ENCODE peak calls at places on chromosome 18, in seven cellular contexts. One of them, this sample, is unnamed.

GRCh38 chr18:31992836-31993575 is 25.6 kb upstream of the RNF125 start:
- DNase-seq in left ventricle myocardium superior: no peak
- DNase-seq in naive thymus-derived CD4-positive, alpha-beta T cell: no peak
- DNase-seq in activated CD4-positive, alpha-beta T cell treated with anti-CD3 and anti-CD28 coated beads, Interleukin-2, amount 50 U/mL, for 48 hours: no peak
- DNase-seq in mesenteric fat pad: no peak
- DNase-seq in EL: peak
- DNase-seq in WTC11: no peak
- DNase-seq in this sample: no peak

GRCh38 chr18:74834424-74835309 is 237.0 kb downstream of the ZNF407 start:
- DNase-seq in EL: no peak
- DNase-seq in activated CD4-positive, alpha-beta T cell treated with anti-CD3 and anti-CD28 coated beads, Interleukin-2, amount 50 U/mL, for 48 hours: no peak
- DNase-seq in mesenteric fat pad: no peak
- DNase-seq in naive thymus-derived CD4-positive, alpha-beta T cell: no peak
- DNase-seq in WTC11: no peak
- DNase-seq in left ventricle myocardium superior: no peak
- DNase-seq in this sample: no peak

GRCh38 chr18:4468515-4468914 is 13.4 kb upstream of the DLGAP1 start:
- DNase-seq in naive thymus-derived CD4-positive, alpha-beta T cell: no peak
- DNase-seq in left ventricle myocardium superior: no peak
- DNase-seq in WTC11: no peak
- DNase-seq in EL: no peak
- DNase-seq in activated CD4-positive, alpha-beta T cell treated with anti-CD3 and anti-CD28 coated beads, Interleukin-2, amount 50 U/mL, for 48 hours: no peak
- DNase-seq in mesenteric fat pad: no peak
- DNase-seq in this sample: no peak

GRCh38 chr18:42192251-42193248 is 237.5 kb downstream of the PIK3C3 start:
- DNase-seq in activated CD4-positive, alpha-beta T cell treated with anti-CD3 and anti-CD28 coated beads, Interleukin-2, amount 50 U/mL, for 48 hours: no peak
- DNase-seq in WTC11: no peak
- DNase-seq in left ventricle myocardium superior: no peak
- DNase-seq in naive thymus-derived CD4-positive, alpha-beta T cell: no peak
- DNase-seq in mesenteric fat pad: no peak
- DNase-seq in EL: no peak
- DNase-seq in this sample: no peak

GRCh38 chr18:35326695-35327387 is 17.4 kb downstream of the ZNF24 start:
- DNase-seq in mesenteric fat pad: no peak
- DNase-seq in EL: no peak
- DNase-seq in left ventricle myocardium superior: no peak
- DNase-seq in naive thymus-derived CD4-positive, alpha-beta T cell: no peak
- DNase-seq in WTC11: no peak
- DNase-seq in activated CD4-positive, alpha-beta T cell treated with anti-CD3 and anti-CD28 coated beads, Interleukin-2, amount 50 U/mL, for 48 hours: no peak
- DNase-seq in this sample: no peak

GRCh38 chr18:12884521-12885323 is 685 bp upstream of the PTPN2 start:
- DNase-seq in WTC11: no peak
- DNase-seq in naive thymus-derived CD4-positive, alpha-beta T cell: no peak
- DNase-seq in mesenteric fat pad: no peak
- DNase-seq in left ventricle myocardium superior: no peak
- DNase-seq in EL: no peak
- DNase-seq in activated CD4-positive, alpha-beta T cell treated with anti-CD3 and anti-CD28 coated beads, Interleukin-2, amount 50 U/mL, for 48 hours: no peak
- DNase-seq in this sample: no peak

GRCh38 chr18:11948852-11949523 is 32.3 kb upstream of the IMPA2 start:
- DNase-seq in naive thymus-derived CD4-positive, alpha-beta T cell: no peak
- DNase-seq in WTC11: no peak
- DNase-seq in activated CD4-positive, alpha-beta T cell treated with anti-CD3 and anti-CD28 coated beads, Interleukin-2, amount 50 U/mL, for 48 hours: no peak
- DNase-seq in mesenteric fat pad: no peak
- DNase-seq in left ventricle myocardium superior: no peak
- DNase-seq in EL: peak
- DNase-seq in this sample: no peak

GRCh38 chr18:69659142-69659651 is 258.5 kb downstream of the DOK6 start:
- DNase-seq in WTC11: no peak
- DNase-seq in activated CD4-positive, alpha-beta T cell treated with anti-CD3 and anti-CD28 coated beads, Interleukin-2, amount 50 U/mL, for 48 hours: no peak
- DNase-seq in naive thymus-derived CD4-positive, alpha-beta T cell: no peak
- DNase-seq in mesenteric fat pad: no peak
- DNase-seq in EL: no peak
- DNase-seq in left ventricle myocardium superior: no peak
- DNase-seq in this sample: no peak

GRCh38 chr18:79440728-79441127 is 45.0 kb downstream of the NFATC1 start:
- DNase-seq in naive thymus-derived CD4-positive, alpha-beta T cell: no peak
- DNase-seq in EL: no peak
- DNase-seq in left ventricle myocardium superior: no peak
- DNase-seq in WTC11: no peak
- DNase-seq in mesenteric fat pad: no peak
- DNase-seq in activated CD4-positive, alpha-beta T cell treated with anti-CD3 and anti-CD28 coated beads, Interleukin-2, amount 50 U/mL, for 48 hours: no peak
- DNase-seq in this sample: no peak

GRCh38 chr18:11064106-11064505 is 85.3 kb downstream of the PIEZO2 start:
- DNase-seq in EL: peak
- DNase-seq in WTC11: no peak
- DNase-seq in left ventricle myocardium superior: no peak
- DNase-seq in mesenteric fat pad: no peak
- DNase-seq in activated CD4-positive, alpha-beta T cell treated with anti-CD3 and anti-CD28 coated beads, Interleukin-2, amount 50 U/mL, for 48 hours: no peak
- DNase-seq in naive thymus-derived CD4-positive, alpha-beta T cell: no peak
- DNase-seq in this sample: no peak

GRCh38 chr18:43484710-43485109 is 207.4 kb upstream of the SYT4 start:
- DNase-seq in left ventricle myocardium superior: no peak
- DNase-seq in naive thymus-derived CD4-positive, alpha-beta T cell: no peak
- DNase-seq in EL: no peak
- DNase-seq in mesenteric fat pad: no peak
- DNase-seq in WTC11: no peak
- DNase-seq in activated CD4-positive, alpha-beta T cell treated with anti-CD3 and anti-CD28 coated beads, Interleukin-2, amount 50 U/mL, for 48 hours: no peak
- DNase-seq in this sample: no peak

GRCh38 chr18:49133112-49133511 is 182.3 kb upstream of the SMAD7 start:
- DNase-seq in EL: no peak
- DNase-seq in WTC11: no peak
- DNase-seq in mesenteric fat pad: no peak
- DNase-seq in left ventricle myocardium superior: no peak
- DNase-seq in activated CD4-positive, alpha-beta T cell treated with anti-CD3 and anti-CD28 coated beads, Interleukin-2, amount 50 U/mL, for 48 hours: no peak
- DNase-seq in naive thymus-derived CD4-positive, alpha-beta T cell: no peak
- DNase-seq in this sample: no peak

GRCh38 chr18:63155169-63155852 is 164.3 kb downstream of the BCL2 start:
- DNase-seq in EL: no peak
- DNase-seq in activated CD4-positive, alpha-beta T cell treated with anti-CD3 and anti-CD28 coated beads, Interleukin-2, amount 50 U/mL, for 48 hours: peak
- DNase-seq in WTC11: peak
- DNase-seq in left ventricle myocardium superior: peak
- DNase-seq in mesenteric fat pad: no peak
- DNase-seq in naive thymus-derived CD4-positive, alpha-beta T cell: peak
- DNase-seq in this sample: peak

GRCh38 chr18:12883003-12883683 is 894 bp downstream of the PTPN2 start:
- DNase-seq in mesenteric fat pad: no peak
- DNase-seq in WTC11: no peak
- DNase-seq in activated CD4-positive, alpha-beta T cell treated with anti-CD3 and anti-CD28 coated beads, Interleukin-2, amount 50 U/mL, for 48 hours: peak
- DNase-seq in EL: no peak
- DNase-seq in naive thymus-derived CD4-positive, alpha-beta T cell: peak
- DNase-seq in left ventricle myocardium superior: no peak
- DNase-seq in this sample: peak

GRCh38 chr18:46152808-46153617 is 48.8 kb downstream of the HAUS1 start:
- DNase-seq in activated CD4-positive, alpha-beta T cell treated with anti-CD3 and anti-CD28 coated beads, Interleukin-2, amount 50 U/mL, for 48 hours: no peak
- DNase-seq in WTC11: peak
- DNase-seq in mesenteric fat pad: no peak
- DNase-seq in EL: peak
- DNase-seq in left ventricle myocardium superior: no peak
- DNase-seq in naive thymus-derived CD4-positive, alpha-beta T cell: no peak
- DNase-seq in this sample: no peak

GRCh38 chr18:68874361-68874760 is 76.5 kb downstream of the CCDC102B start:
- DNase-seq in EL: no peak
- DNase-seq in naive thymus-derived CD4-positive, alpha-beta T cell: no peak
- DNase-seq in activated CD4-positive, alpha-beta T cell treated with anti-CD3 and anti-CD28 coated beads, Interleukin-2, amount 50 U/mL, for 48 hours: no peak
- DNase-seq in mesenteric fat pad: no peak
- DNase-seq in left ventricle myocardium superior: no peak
- DNase-seq in WTC11: no peak
- DNase-seq in this sample: no peak

GRCh38 chr18:28095041-28095440 is 81.9 kb downstream of the CDH2 start:
- DNase-seq in naive thymus-derived CD4-positive, alpha-beta T cell: no peak
- DNase-seq in activated CD4-positive, alpha-beta T cell treated with anti-CD3 and anti-CD28 coated beads, Interleukin-2, amount 50 U/mL, for 48 hours: no peak
- DNase-seq in mesenteric fat pad: no peak
- DNase-seq in left ventricle myocardium superior: no peak
- DNase-seq in EL: peak
- DNase-seq in WTC11: no peak
- DNase-seq in this sample: no peak

GRCh38 chr18:55321268-55322175 is 266.5 kb downstream of the TCF4 start:
- DNase-seq in EL: peak
- DNase-seq in left ventricle myocardium superior: peak
- DNase-seq in mesenteric fat pad: peak
- DNase-seq in activated CD4-positive, alpha-beta T cell treated with anti-CD3 and anti-CD28 coated beads, Interleukin-2, amount 50 U/mL, for 48 hours: peak
- DNase-seq in naive thymus-derived CD4-positive, alpha-beta T cell: no peak
- DNase-seq in WTC11: peak
- DNase-seq in this sample: peak

GRCh38 chr18:55877321-55877720 is 289.3 kb upstream of the TCF4 start:
- DNase-seq in mesenteric fat pad: no peak
- DNase-seq in EL: no peak
- DNase-seq in activated CD4-positive, alpha-beta T cell treated with anti-CD3 and anti-CD28 coated beads, Interleukin-2, amount 50 U/mL, for 48 hours: no peak
- DNase-seq in naive thymus-derived CD4-positive, alpha-beta T cell: no peak
- DNase-seq in WTC11: no peak
- DNase-seq in left ventricle myocardium superior: no peak
- DNase-seq in this sample: no peak

GRCh38 chr18:41265047-41265446 is 690.0 kb upstream of the PIK3C3 start:
- DNase-seq in EL: no peak
- DNase-seq in left ventricle myocardium superior: no peak
- DNase-seq in mesenteric fat pad: no peak
- DNase-seq in naive thymus-derived CD4-positive, alpha-beta T cell: no peak
- DNase-seq in WTC11: no peak
- DNase-seq in activated CD4-positive, alpha-beta T cell treated with anti-CD3 and anti-CD28 coated beads, Interleukin-2, amount 50 U/mL, for 48 hours: no peak
- DNase-seq in this sample: no peak

GRCh38 chr18:48203961-48204666 is 205.1 kb downstream of the ZBTB7C start:
- DNase-seq in WTC11: no peak
- DNase-seq in EL: no peak
- DNase-seq in activated CD4-positive, alpha-beta T cell treated with anti-CD3 and anti-CD28 coated beads, Interleukin-2, amount 50 U/mL, for 48 hours: no peak
- DNase-seq in naive thymus-derived CD4-positive, alpha-beta T cell: no peak
- DNase-seq in mesenteric fat pad: no peak
- DNase-seq in left ventricle myocardium superior: no peak
- DNase-seq in this sample: no peak

GRCh38 chr18:45617284-45617683 is 2.0 kb downstream of the SLC14A2 start:
- DNase-seq in WTC11: no peak
- DNase-seq in mesenteric fat pad: no peak
- DNase-seq in naive thymus-derived CD4-positive, alpha-beta T cell: no peak
- DNase-seq in left ventricle myocardium superior: peak
- DNase-seq in activated CD4-positive, alpha-beta T cell treated with anti-CD3 and anti-CD28 coated beads, Interleukin-2, amount 50 U/mL, for 48 hours: no peak
- DNase-seq in EL: peak
- DNase-seq in this sample: peak

GRCh38 chr18:65606551-65607130 is 144.2 kb upstream of the CDH7 start:
- DNase-seq in left ventricle myocardium superior: no peak
- DNase-seq in activated CD4-positive, alpha-beta T cell treated with anti-CD3 and anti-CD28 coated beads, Interleukin-2, amount 50 U/mL, for 48 hours: no peak
- DNase-seq in WTC11: no peak
- DNase-seq in naive thymus-derived CD4-positive, alpha-beta T cell: no peak
- DNase-seq in mesenteric fat pad: no peak
- DNase-seq in EL: no peak
- DNase-seq in this sample: no peak

GRCh38 chr18:34280653-34281052 is 55.9 kb upstream of the NOL4 start:
- DNase-seq in activated CD4-positive, alpha-beta T cell treated with anti-CD3 and anti-CD28 coated beads, Interleukin-2, amount 50 U/mL, for 48 hours: no peak
- DNase-seq in WTC11: no peak
- DNase-seq in left ventricle myocardium superior: no peak
- DNase-seq in naive thymus-derived CD4-positive, alpha-beta T cell: no peak
- DNase-seq in mesenteric fat pad: no peak
- DNase-seq in EL: no peak
- DNase-seq in this sample: no peak

GRCh38 chr18:70431203-70431624 is 142.4 kb downstream of the SOCS6 start:
- DNase-seq in activated CD4-positive, alpha-beta T cell treated with anti-CD3 and anti-CD28 coated beads, Interleukin-2, amount 50 U/mL, for 48 hours: no peak
- DNase-seq in WTC11: no peak
- DNase-seq in naive thymus-derived CD4-positive, alpha-beta T cell: no peak
- DNase-seq in mesenteric fat pad: no peak
- DNase-seq in EL: peak
- DNase-seq in left ventricle myocardium superior: no peak
- DNase-seq in this sample: no peak

GRCh38 chr18:34928068-34928753 is 113.0 kb upstream of the MAPRE2 start:
- DNase-seq in activated CD4-positive, alpha-beta T cell treated with anti-CD3 and anti-CD28 coated beads, Interleukin-2, amount 50 U/mL, for 48 hours: no peak
- DNase-seq in naive thymus-derived CD4-positive, alpha-beta T cell: no peak
- DNase-seq in WTC11: no peak
- DNase-seq in EL: no peak
- DNase-seq in left ventricle myocardium superior: no peak
- DNase-seq in mesenteric fat pad: no peak
- DNase-seq in this sample: no peak

GRCh38 chr18:52395146-52395852 is 55.3 kb downstream of the DCC start:
- DNase-seq in EL: no peak
- DNase-seq in activated CD4-positive, alpha-beta T cell treated with anti-CD3 and anti-CD28 coated beads, Interleukin-2, amount 50 U/mL, for 48 hours: no peak
- DNase-seq in naive thymus-derived CD4-positive, alpha-beta T cell: no peak
- DNase-seq in mesenteric fat pad: no peak
- DNase-seq in WTC11: no peak
- DNase-seq in left ventricle myocardium superior: no peak
- DNase-seq in this sample: no peak

GRCh38 chr18:23910032-23910431 is 104.5 kb upstream of the TTC39C start:
- DNase-seq in mesenteric fat pad: no peak
- DNase-seq in left ventricle myocardium superior: no peak
- DNase-seq in naive thymus-derived CD4-positive, alpha-beta T cell: no peak
- DNase-seq in EL: no peak
- DNase-seq in WTC11: no peak
- DNase-seq in activated CD4-positive, alpha-beta T cell treated with anti-CD3 and anti-CD28 coated beads, Interleukin-2, amount 50 U/mL, for 48 hours: no peak
- DNase-seq in this sample: no peak

GRCh38 chr18:51953521-51953920 is 386.5 kb upstream of the DCC start:
- DNase-seq in WTC11: no peak
- DNase-seq in naive thymus-derived CD4-positive, alpha-beta T cell: no peak
- DNase-seq in activated CD4-positive, alpha-beta T cell treated with anti-CD3 and anti-CD28 coated beads, Interleukin-2, amount 50 U/mL, for 48 hours: no peak
- DNase-seq in mesenteric fat pad: no peak
- DNase-seq in EL: no peak
- DNase-seq in left ventricle myocardium superior: no peak
- DNase-seq in this sample: no peak

GRCh38 chr18:76494181-76494540 is 881 bp downstream of the ZNF516 start:
- DNase-seq in naive thymus-derived CD4-positive, alpha-beta T cell: peak
- DNase-seq in left ventricle myocardium superior: peak
- DNase-seq in WTC11: peak
- DNase-seq in mesenteric fat pad: no peak
- DNase-seq in activated CD4-positive, alpha-beta T cell treated with anti-CD3 and anti-CD28 coated beads, Interleukin-2, amount 50 U/mL, for 48 hours: no peak
- DNase-seq in EL: peak
- DNase-seq in this sample: no peak

GRCh38 chr18:79326413-79327198 is 69.1 kb upstream of the NFATC1 start:
- DNase-seq in EL: no peak
- DNase-seq in mesenteric fat pad: no peak
- DNase-seq in WTC11: no peak
- DNase-seq in activated CD4-positive, alpha-beta T cell treated with anti-CD3 and anti-CD28 coated beads, Interleukin-2, amount 50 U/mL, for 48 hours: no peak
- DNase-seq in naive thymus-derived CD4-positive, alpha-beta T cell: no peak
- DNase-seq in left ventricle myocardium superior: no peak
- DNase-seq in this sample: no peak

GRCh38 chr18:50653402-50654093 is 93.7 kb downstream of the MAPK4 start:
- DNase-seq in mesenteric fat pad: no peak
- DNase-seq in naive thymus-derived CD4-positive, alpha-beta T cell: no peak
- DNase-seq in activated CD4-positive, alpha-beta T cell treated with anti-CD3 and anti-CD28 coated beads, Interleukin-2, amount 50 U/mL, for 48 hours: no peak
- DNase-seq in EL: no peak
- DNase-seq in left ventricle myocardium superior: peak
- DNase-seq in WTC11: no peak
- DNase-seq in this sample: peak

GRCh38 chr18:22043837-22044236 is 125.6 kb upstream of the GATA6 start:
- DNase-seq in activated CD4-positive, alpha-beta T cell treated with anti-CD3 and anti-CD28 coated beads, Interleukin-2, amount 50 U/mL, for 48 hours: no peak
- DNase-seq in left ventricle myocardium superior: no peak
- DNase-seq in naive thymus-derived CD4-positive, alpha-beta T cell: no peak
- DNase-seq in EL: no peak
- DNase-seq in mesenteric fat pad: peak
- DNase-seq in WTC11: no peak
- DNase-seq in this sample: no peak

GRCh38 chr18:44742741-44743311 is 62.1 kb downstream of the SETBP1 start:
- DNase-seq in naive thymus-derived CD4-positive, alpha-beta T cell: no peak
- DNase-seq in EL: peak
- DNase-seq in activated CD4-positive, alpha-beta T cell treated with anti-CD3 and anti-CD28 coated beads, Interleukin-2, amount 50 U/mL, for 48 hours: no peak
- DNase-seq in mesenteric fat pad: no peak
- DNase-seq in WTC11: no peak
- DNase-seq in left ventricle myocardium superior: peak
- DNase-seq in this sample: no peak

GRCh38 chr18:45802814-45803492 is 22.5 kb upstream of the SIGLEC15 start:
- DNase-seq in activated CD4-positive, alpha-beta T cell treated with anti-CD3 and anti-CD28 coated beads, Interleukin-2, amount 50 U/mL, for 48 hours: no peak
- DNase-seq in EL: peak
- DNase-seq in left ventricle myocardium superior: no peak
- DNase-seq in naive thymus-derived CD4-positive, alpha-beta T cell: no peak
- DNase-seq in mesenteric fat pad: no peak
- DNase-seq in WTC11: no peak
- DNase-seq in this sample: no peak

GRCh38 chr18:22674300-22674699 is 256.6 kb upstream of the CTAGE1 start:
- DNase-seq in naive thymus-derived CD4-positive, alpha-beta T cell: no peak
- DNase-seq in mesenteric fat pad: no peak
- DNase-seq in WTC11: no peak
- DNase-seq in activated CD4-positive, alpha-beta T cell treated with anti-CD3 and anti-CD28 coated beads, Interleukin-2, amount 50 U/mL, for 48 hours: no peak
- DNase-seq in EL: peak
- DNase-seq in left ventricle myocardium superior: no peak
- DNase-seq in this sample: no peak

GRCh38 chr18:74541703-74542555 is 7.6 kb downstream of the CNDP1 start:
- DNase-seq in mesenteric fat pad: no peak
- DNase-seq in naive thymus-derived CD4-positive, alpha-beta T cell: no peak
- DNase-seq in WTC11: no peak
- DNase-seq in EL: no peak
- DNase-seq in activated CD4-positive, alpha-beta T cell treated with anti-CD3 and anti-CD28 coated beads, Interleukin-2, amount 50 U/mL, for 48 hours: no peak
- DNase-seq in left ventricle myocardium superior: no peak
- DNase-seq in this sample: no peak

This sample was measured in cardiac septum.